ENCODE peak calls at places on chromosomes 16 and 17, in eight cellular contexts. Z is stomach, S is testis, I is astrocyte of the spinal cord, D is lower leg skin, K is cardiac fibroblast, Y is AG09309, F is endothelial cell of umbilical vein. G is an unnamed sample.

GRCh38 chr17:2634361-2634960 is 41.0 kb downstream of the PAFAH1B1 start:
- DNase-seq in I (peak), S (no peak), Y (no peak), Z (peak), K (peak), D (no peak), F (no peak), G (peak)

GRCh38 chr17:539048-539447 is 175.6 kb downstream of the VPS53 start:
- DNase-seq in D (no peak), F (no peak), I (no peak), K (no peak), Z (no peak), S (no peak), Y (no peak), G (no peak)

GRCh38 chr16:31105677-31106213 is 2.4 kb upstream of the BCKDK start:
- DNase-seq in I (peak), Z (peak), K (peak), F (peak), D (peak), S (peak), Y (no peak), G (no peak)

GRCh38 chr17:3727041-3727440 is 3.3 kb downstream of the HASPIN start:
- DNase-seq in K (no peak), I (no peak), S (no peak), Y (no peak), Z (no peak), F (no peak), D (no peak), G (no peak)

GRCh38 chr17:76063880-76064546 is 8.3 kb downstream of the SRP68 start:
- DNase-seq in I (no peak), Y (no peak), K (no peak), S (no peak), Z (no peak), F (no peak), D (no peak), G (no peak)

GRCh38 chr17:59124665-59125064 is 18.0 kb upstream of the TRIM37 start:
- DNase-seq in F (no peak), D (no peak), S (no peak), Y (no peak), I (no peak), Z (no peak), K (no peak), G (no peak)

GRCh38 chr17:81869221-81870154 is 1.6 kb downstream of the ARHGDIA start:
- DNase-seq in Z (peak), D (no peak), S (peak), F (peak), I (no peak), K (peak), Y (no peak), G (no peak)

GRCh38 chr16:78183886-78184553 is 84.6 kb downstream of the WWOX start:
- DNase-seq in K (no peak), F (no peak), Z (no peak), S (no peak), Y (no peak), I (peak), D (no peak), G (peak)

GRCh38 chr16:81591538-81591870 is 146.9 kb downstream of the CMIP start:
- DNase-seq in K (no peak), Y (no peak), Z (no peak), I (no peak), S (no peak), F (no peak), D (no peak), G (no peak)

GRCh38 chr17:47717261-47717697 is 15.8 kb upstream of the TBX21 start:
- DNase-seq in K (no peak), S (no peak), Y (no peak), D (no peak), F (no peak), Z (no peak), I (no peak), G (no peak)
- TF ChIP-seq CTCF in K (peak), S (no peak), Y (peak), D (no peak), F (peak), Z (no peak), I (peak), G (peak)

DNA sequence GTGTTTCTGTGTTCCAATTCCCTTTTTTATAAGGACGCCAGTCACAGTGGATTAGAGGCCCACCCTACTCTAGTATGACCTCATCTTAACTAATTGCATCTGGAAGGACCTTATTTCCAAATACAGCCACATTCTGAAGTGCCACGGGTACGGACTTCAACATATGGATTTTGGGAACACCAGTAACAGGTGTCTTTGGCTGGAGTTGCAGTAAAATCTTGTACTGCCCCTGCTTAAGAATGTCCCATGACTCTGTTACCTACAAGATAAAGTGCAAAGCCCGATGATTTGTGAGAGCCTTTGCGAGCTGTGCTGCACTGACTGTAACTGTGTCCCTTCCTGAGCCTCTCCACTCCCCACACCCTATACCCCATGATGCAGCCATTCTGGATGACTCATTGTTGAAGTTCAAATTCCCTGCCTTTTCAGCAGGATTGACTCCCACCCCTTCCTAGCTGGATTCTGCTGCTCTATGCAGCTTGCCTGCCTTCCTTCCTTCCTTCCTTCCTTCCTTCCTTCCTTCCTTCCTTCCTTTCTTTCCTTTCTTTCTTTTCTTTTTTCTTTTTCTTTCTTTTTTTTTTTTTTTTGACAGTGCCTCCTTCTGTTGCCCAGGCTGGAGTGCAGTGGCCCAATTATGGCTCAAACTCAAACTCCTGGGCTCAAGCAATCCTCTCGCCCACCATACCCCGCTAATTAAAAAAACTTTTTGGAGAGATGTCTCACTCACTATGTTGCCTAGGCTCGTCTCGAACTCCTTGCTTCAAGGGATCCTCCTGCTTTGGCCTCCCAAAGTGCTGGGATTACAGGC is 2.1 kb downstream of the HCRT start:
- DNase-seq in Y (no peak), I (peak), Z (no peak), S (no peak), K (peak), D (no peak), F (peak), G (no peak)
- H3K4me3 ChIP-seq in Y (no peak), I (no peak), Z (peak), S (peak), K (no peak), D (no peak), F (no peak), G (no peak)

GRCh38 chr16:67028555-67029248 is at the start of gene CBFB:
- DNase-seq in F (peak), Y (peak), I (peak), K (peak), S (peak), Z (peak), D (peak), G (peak)
- TF ChIP-seq CTCF in F (no peak), Y (no peak), I (no peak), K (no peak), S (no peak), Z (no peak), D (no peak), G (no peak)

GRCh38 chr17:43873091-43873490 is 26.1 kb downstream of the CD300LG start:
- DNase-seq in K (no peak), F (no peak), I (no peak), S (no peak), Y (no peak), D (no peak), Z (no peak), G (no peak)
- H3K4me3 ChIP-seq in K (no peak), F (no peak), I (no peak), S (no peak), Y (no peak), D (no peak), Z (no peak), G (no peak)

GRCh38 chr16:24272379-24272778 is 16.2 kb downstream of the CACNG3 start:
- DNase-seq in S (no peak), K (no peak), F (no peak), Z (no peak), I (no peak), D (no peak), Y (no peak), G (no peak)
- TF ChIP-seq CTCF in S (no peak), K (no peak), F (no peak), Z (no peak), I (no peak), D (no peak), Y (no peak), G (no peak)